ENCODE peak calls at places on chromosome 20, in six cellular contexts. One of them, this sample, is unnamed.

GRCh38 chr20:23245553-23246128 is 105.0 kb upstream of the NXT1 start:
- DNase-seq in AML-193: peak; percentile 87
- DNase-seq in hippocampal formation: no peak
- DNase-seq in fibroblast of lung: peak; percentile 53
- DNase-seq in KBM-7: peak; percentile 89
- DNase-seq in activated CD4-positive, CD25-positive, alpha-beta regulatory T cell treated with anti-CD3 and anti-CD28 coated beads, Interleukin-2, amount 50 U/mL, for 72 hours: no peak
- DNase-seq in this sample: peak; percentile 13

GRCh38 chr20:24721891-24722530 is 227.1 kb upstream of the CST7 start:
- DNase-seq in AML-193: no peak
- DNase-seq in hippocampal formation: no peak
- DNase-seq in fibroblast of lung: no peak
- DNase-seq in KBM-7: no peak
- DNase-seq in activated CD4-positive, CD25-positive, alpha-beta regulatory T cell treated with anti-CD3 and anti-CD28 coated beads, Interleukin-2, amount 50 U/mL, for 72 hours: no peak
- DNase-seq in this sample: no peak

GRCh38 chr20:59810376-59811187 is 122.9 kb downstream of the SYCP2 start:
- DNase-seq in AML-193: no peak
- DNase-seq in hippocampal formation: peak; percentile 8
- DNase-seq in fibroblast of lung: no peak
- DNase-seq in KBM-7: no peak
- DNase-seq in activated CD4-positive, CD25-positive, alpha-beta regulatory T cell treated with anti-CD3 and anti-CD28 coated beads, Interleukin-2, amount 50 U/mL, for 72 hours: peak; percentile 12
- DNase-seq in this sample: no peak

GRCh38 chr20:1462001-1462400 is 4.6 kb downstream of the NSFL1C start:
- DNase-seq in AML-193: no peak
- DNase-seq in hippocampal formation: no peak
- DNase-seq in fibroblast of lung: no peak
- DNase-seq in KBM-7: no peak
- DNase-seq in activated CD4-positive, CD25-positive, alpha-beta regulatory T cell treated with anti-CD3 and anti-CD28 coated beads, Interleukin-2, amount 50 U/mL, for 72 hours: no peak
- DNase-seq in this sample: no peak

GRCh38 chr20:54622338-54623280 is 147.2 kb downstream of the DOK5 start:
- DNase-seq in AML-193: no peak
- DNase-seq in hippocampal formation: no peak
- DNase-seq in fibroblast of lung: peak; percentile 41
- DNase-seq in KBM-7: no peak
- DNase-seq in activated CD4-positive, CD25-positive, alpha-beta regulatory T cell treated with anti-CD3 and anti-CD28 coated beads, Interleukin-2, amount 50 U/mL, for 72 hours: no peak
- DNase-seq in this sample: peak; percentile 15

GRCh38 chr20:52191436-52192295 is at the start of gene ZFP64:
- DNase-seq in AML-193: peak; percentile 56
- DNase-seq in hippocampal formation: peak; percentile 84
- DNase-seq in fibroblast of lung: peak; percentile 77
- DNase-seq in KBM-7: peak; percentile 82
- DNase-seq in activated CD4-positive, CD25-positive, alpha-beta regulatory T cell treated with anti-CD3 and anti-CD28 coated beads, Interleukin-2, amount 50 U/mL, for 72 hours: peak; percentile 76
- DNase-seq in this sample: peak; percentile 68

GRCh38 chr20:25739615-25740320 is 43.1 kb upstream of the ZNF337 start:
- DNase-seq in AML-193: no peak
- DNase-seq in hippocampal formation: no peak
- DNase-seq in fibroblast of lung: peak; percentile 5
- DNase-seq in KBM-7: no peak
- DNase-seq in activated CD4-positive, CD25-positive, alpha-beta regulatory T cell treated with anti-CD3 and anti-CD28 coated beads, Interleukin-2, amount 50 U/mL, for 72 hours: no peak
- DNase-seq in this sample: no peak

GRCh38 chr20:63265891-63266515 is 6.6 kb upstream of the ARFGAP1 start:
- DNase-seq in AML-193: no peak
- DNase-seq in hippocampal formation: no peak
- DNase-seq in fibroblast of lung: peak; percentile 11
- DNase-seq in KBM-7: no peak
- DNase-seq in activated CD4-positive, CD25-positive, alpha-beta regulatory T cell treated with anti-CD3 and anti-CD28 coated beads, Interleukin-2, amount 50 U/mL, for 72 hours: no peak
- DNase-seq in this sample: no peak

This sample was measured in amygdala.